ENCODE peak calls at places on chromosomes 4 and X, in seven cellular contexts. E is GM04504, A is Calu3, B is fibroblast of villous mesenchyme, O is non-pigmented ciliary epithelial cell, I is endothelial cell, Q is M059J. P is an unnamed sample.

GRCh38 chr4:157961591-157961990 is 211.2 kb downstream of the GASK1B start:
- DNase-seq in E (no peak), A (no peak), Q (peak; percentile 19), B (no peak), I (no peak), O (no peak), P (peak; percentile 7)

GRCh38 chrX:3299626-3300025 is 46.8 kb downstream of the MXRA5 start:
- DNase-seq in E (peak; percentile 32), A (no peak), I (no peak), B (peak; percentile 12), Q (no peak), O (peak; percentile 8), P (no peak)

GRCh38 chr4:15883611-15884243 is 54.8 kb downstream of the FGFBP1 start:
- DNase-seq in B (no peak), A (no peak), I (no peak), Q (no peak), E (no peak), O (no peak), P (no peak)

GRCh38 chr4:160316036-160316435 is 1213.2 kb downstream of the RAPGEF2 start:
- DNase-seq in E (no peak), Q (no peak), A (no peak), B (no peak), O (no peak), I (no peak), P (no peak)

GRCh38 chrX:149829751-149830191 is 48.0 kb downstream of the MAGEA9 start:
- DNase-seq in I (no peak), A (no peak), B (peak; percentile 3), O (peak; percentile 26), E (peak; percentile 7), Q (peak; percentile 86), P (peak; percentile 20)

GRCh38 chr4:46836584-46836983 is 72.5 kb downstream of the COX7B2 start:
- DNase-seq in B (no peak), I (no peak), E (no peak), O (no peak), Q (no peak), A (no peak), P (no peak)

GRCh38 chrX:21355831-21356230 is 18.4 kb upstream of the CNKSR2 start:
- DNase-seq in B (no peak), O (no peak), E (no peak), A (no peak), Q (no peak), I (no peak), P (no peak)

GRCh38 chr4:101604976-101605375 is 185.6 kb upstream of the BANK1 start:
- DNase-seq in E (peak; percentile 4), Q (peak; percentile 13), O (peak; percentile 14), B (peak; percentile 11), I (no peak), A (no peak), P (no peak)

GRCh38 chr4:6337331-6337935 is 67.8 kb downstream of the WFS1 start:
- DNase-seq in Q (no peak), E (no peak), A (peak; percentile 58), B (no peak), O (no peak), I (peak; percentile 44), P (no peak)

GRCh38 chr4:136864580-136865185 is 667.6 kb downstream of the PCDH18 start:
- DNase-seq in I (peak; percentile 56), A (peak; percentile 44), O (peak; percentile 38), E (peak; percentile 39), B (peak; percentile 76), Q (peak; percentile 60), P (peak; percentile 85)

GRCh38 chrX:68652327-68652930 is 5.0 kb downstream of the STARD8 start:
- DNase-seq in O (no peak), E (no peak), B (no peak), Q (peak; percentile 45), A (no peak), I (no peak), P (no peak)

GRCh38 chr4:142158980-142159379 is 522.6 kb downstream of the IL15 start:
- DNase-seq in A (no peak), O (no peak), B (no peak), E (no peak), Q (no peak), I (no peak), P (no peak)

GRCh38 chr4:119040711-119041185 is 94.9 kb upstream of the MYOZ2 start:
- DNase-seq in A (no peak), B (peak; percentile 86), Q (peak; percentile 72), E (no peak), O (peak; percentile 81), I (no peak), P (no peak)

GRCh38 chrX:145825896-145826295 is 8.3 kb downstream of the SLITRK2 start:
- DNase-seq in A (peak; percentile 4), O (no peak), E (no peak), B (peak; percentile 2), Q (peak; percentile 7), I (no peak), P (peak; percentile 65)

GRCh38 chr4:858831-859451 is 33.0 kb upstream of the CPLX1 start:
- DNase-seq in I (no peak), Q (no peak), E (no peak), O (no peak), A (no peak), B (no peak), P (no peak)

GRCh38 chr4:1409806-1410425 is 3.7 kb upstream of the NKX1-1 start:
- DNase-seq in B (no peak), O (no peak), A (no peak), Q (no peak), I (no peak), E (no peak), P (no peak)

GRCh38 chrX:30870572-30870971 is 18.5 kb downstream of the TAB3 start:
- DNase-seq in E (no peak), I (no peak), Q (no peak), B (no peak), O (no peak), A (no peak), P (no peak)

GRCh38 chrX:10992110-10992509 is 119.0 kb upstream of the HCCS start:
- DNase-seq in A (no peak), Q (no peak), O (no peak), I (no peak), B (no peak), E (no peak), P (no peak)

GRCh38 chrX:102711872-102712215 is 404 bp upstream of the GPRASP2 start:
- DNase-seq in A (no peak), I (no peak), E (no peak), B (no peak), O (no peak), Q (no peak), P (no peak)

GRCh38 chr4:58732973-58733372 is 1622.8 kb upstream of the IGFBP7 start:
- DNase-seq in A (no peak), I (no peak), Q (no peak), O (no peak), B (no peak), E (no peak), P (peak; percentile 15)

GRCh38 chr4:4269326-4269725 is 20.6 kb downstream of the LYAR start:
- DNase-seq in E (no peak), O (no peak), B (no peak), Q (no peak), I (no peak), A (no peak), P (no peak)

GRCh38 chrX:15718283-15718970 is 19.6 kb upstream of the CA5B start:
- DNase-seq in O (no peak), I (no peak), B (no peak), A (peak; percentile 18), Q (peak; percentile 23), E (no peak), P (peak; percentile 11)

GRCh38 chr4:74757136-74757535 is 37.2 kb downstream of the BTC start:
- DNase-seq in E (no peak), A (no peak), Q (no peak), B (no peak), O (no peak), I (no peak), P (no peak)